ENCODE peak calls at places on chromosomes 5 and 9, in six cellular contexts. One of them, this sample, is unnamed.
A peak's percentile ranks its signal among the peaks of the same experiment; 100 is the strongest.

GRCh38 chr5:16863380-16864007 is 72.6 kb downstream of the MYO10 start:
- DNase-seq in PC-3: peak; percentile 66
- DNase-seq in neural progenitor cell: no peak
- DNase-seq in keratinocyte: no peak
- DNase-seq in colonic mucosa: no peak
- DNase-seq in endodermal cell: no peak
- DNase-seq in this sample: peak; percentile 30

GRCh38 chr9:1460143-1460769 is 410.1 kb downstream of the DMRT2 start:
- DNase-seq in PC-3: peak; percentile 47
- DNase-seq in neural progenitor cell: no peak
- DNase-seq in keratinocyte: no peak
- DNase-seq in colonic mucosa: peak; percentile 29
- DNase-seq in endodermal cell: peak; percentile 47
- DNase-seq in this sample: no peak

GRCh38 chr5:158777647-158778368 is 321.9 kb downstream of the EBF1 start:
- DNase-seq in PC-3: no peak
- DNase-seq in neural progenitor cell: no peak
- DNase-seq in keratinocyte: no peak
- DNase-seq in colonic mucosa: no peak
- DNase-seq in endodermal cell: no peak
- DNase-seq in this sample: no peak

GRCh38 chr5:59769832-59770231 is 123.7 kb downstream of the PDE4D start:
- DNase-seq in PC-3: peak; percentile 41
- DNase-seq in neural progenitor cell: no peak
- DNase-seq in keratinocyte: no peak
- DNase-seq in colonic mucosa: no peak
- DNase-seq in endodermal cell: no peak
- DNase-seq in this sample: no peak

GRCh38 chr9:84480071-84480470 is 139.5 kb upstream of the SLC28A3 start:
- DNase-seq in PC-3: no peak
- DNase-seq in neural progenitor cell: no peak
- DNase-seq in keratinocyte: no peak
- DNase-seq in colonic mucosa: no peak
- DNase-seq in endodermal cell: no peak
- DNase-seq in this sample: no peak

GRCh38 chr5:107781451-107781850 is 110.7 kb upstream of the EFNA5 start:
- DNase-seq in PC-3: peak; percentile 21
- DNase-seq in neural progenitor cell: no peak
- DNase-seq in keratinocyte: no peak
- DNase-seq in colonic mucosa: peak; percentile 52
- DNase-seq in endodermal cell: no peak
- DNase-seq in this sample: no peak

GRCh38 chr5:116002116-116002906 is 30.0 kb upstream of the ARL14EPL start:
- DNase-seq in PC-3: peak; percentile 43
- DNase-seq in neural progenitor cell: no peak
- DNase-seq in keratinocyte: no peak
- DNase-seq in colonic mucosa: no peak
- DNase-seq in endodermal cell: no peak
- DNase-seq in this sample: peak; percentile 58

GRCh38 chr5:69213513-69214215 is 21.0 kb upstream of the CDK7 start:
- DNase-seq in PC-3: peak; percentile 56
- DNase-seq in neural progenitor cell: no peak
- DNase-seq in keratinocyte: no peak
- DNase-seq in colonic mucosa: no peak
- DNase-seq in endodermal cell: no peak
- DNase-seq in this sample: peak; percentile 68

GRCh38 chr9:70902705-70903131 is 218.7 kb downstream of the TRPM3 start:
- DNase-seq in PC-3: peak; percentile 78
- DNase-seq in neural progenitor cell: no peak
- DNase-seq in keratinocyte: peak; percentile 91
- DNase-seq in colonic mucosa: no peak
- DNase-seq in endodermal cell: no peak
- DNase-seq in this sample: peak; percentile 91

GRCh38 chr5:38595149-38595725 is 38.8 kb upstream of the LIFR start:
- DNase-seq in PC-3: peak; percentile 44
- DNase-seq in neural progenitor cell: peak; percentile 3
- DNase-seq in keratinocyte: peak; percentile 35
- DNase-seq in colonic mucosa: no peak
- DNase-seq in endodermal cell: peak; percentile 58
- DNase-seq in this sample: peak; percentile 79

GRCh38 chr5:173806270-173807035 is 81.7 kb upstream of the CPEB4 start:
- DNase-seq in PC-3: peak; percentile 22
- DNase-seq in neural progenitor cell: no peak
- DNase-seq in keratinocyte: no peak
- DNase-seq in colonic mucosa: no peak
- DNase-seq in endodermal cell: no peak
- DNase-seq in this sample: no peak

GRCh38 chr9:4226331-4227250 is 73.3 kb downstream of the GLIS3 start:
- DNase-seq in PC-3: no peak
- DNase-seq in neural progenitor cell: no peak
- DNase-seq in keratinocyte: no peak
- DNase-seq in colonic mucosa: peak; percentile 56
- DNase-seq in endodermal cell: no peak
- DNase-seq in this sample: no peak

GRCh38 chr9:115442054-115442453 is 324.1 kb upstream of the TNC start:
- DNase-seq in PC-3: no peak
- DNase-seq in neural progenitor cell: no peak
- DNase-seq in keratinocyte: no peak
- DNase-seq in colonic mucosa: no peak
- DNase-seq in endodermal cell: no peak
- DNase-seq in this sample: peak; percentile 56

GRCh38 chr9:83056180-83056579 is 6.8 kb downstream of the RASEF start:
- DNase-seq in PC-3: peak; percentile 37
- DNase-seq in neural progenitor cell: no peak
- DNase-seq in keratinocyte: no peak
- DNase-seq in colonic mucosa: no peak
- DNase-seq in endodermal cell: no peak
- DNase-seq in this sample: no peak

GRCh38 chr5:180116441-180117377 is 45.1 kb upstream of the RNF130 start:
- DNase-seq in PC-3: peak; percentile 63
- DNase-seq in neural progenitor cell: peak; percentile 37
- DNase-seq in keratinocyte: no peak
- DNase-seq in colonic mucosa: no peak
- DNase-seq in endodermal cell: peak; percentile 65
- DNase-seq in this sample: no peak

GRCh38 chr5:163809480-163809879 is 304.1 kb downstream of the MAT2B start:
- DNase-seq in PC-3: no peak
- DNase-seq in neural progenitor cell: peak; percentile 17
- DNase-seq in keratinocyte: no peak
- DNase-seq in colonic mucosa: no peak
- DNase-seq in endodermal cell: peak; percentile 49
- DNase-seq in this sample: no peak

GRCh38 chr5:170246471-170246870 is 13.7 kb downstream of the C5orf58 start:
- DNase-seq in PC-3: no peak
- DNase-seq in neural progenitor cell: no peak
- DNase-seq in keratinocyte: no peak
- DNase-seq in colonic mucosa: no peak
- DNase-seq in endodermal cell: no peak
- DNase-seq in this sample: no peak

GRCh38 chr5:58542709-58543108 is 40.2 kb upstream of the RAB3C start:
- DNase-seq in PC-3: no peak
- DNase-seq in neural progenitor cell: peak; percentile 41
- DNase-seq in keratinocyte: no peak
- DNase-seq in colonic mucosa: no peak
- DNase-seq in endodermal cell: no peak
- DNase-seq in this sample: no peak

GRCh38 chr9:130946778-130947617 is 8.0 kb upstream of the FIBCD1 start:
- DNase-seq in PC-3: peak; percentile 81
- DNase-seq in neural progenitor cell: no peak
- DNase-seq in keratinocyte: peak; percentile 75
- DNase-seq in colonic mucosa: peak; percentile 81
- DNase-seq in endodermal cell: no peak
- DNase-seq in this sample: peak; percentile 41

GRCh38 chr5:151002250-151002649 is 18.1 kb upstream of the GPX3 start:
- DNase-seq in PC-3: peak; percentile 70
- DNase-seq in neural progenitor cell: peak; percentile 46
- DNase-seq in keratinocyte: no peak
- DNase-seq in colonic mucosa: peak; percentile 30
- DNase-seq in endodermal cell: peak; percentile 57
- DNase-seq in this sample: peak; percentile 82

GRCh38 chr9:96486351-96487029 is 36.5 kb downstream of the HABP4 start:
- DNase-seq in PC-3: peak; percentile 11
- DNase-seq in neural progenitor cell: no peak
- DNase-seq in keratinocyte: no peak
- DNase-seq in colonic mucosa: peak; percentile 23
- DNase-seq in endodermal cell: no peak
- DNase-seq in this sample: peak; percentile 93

GRCh38 chr9:96499257-96499656 is 49.3 kb downstream of the HABP4 start:
- DNase-seq in PC-3: no peak
- DNase-seq in neural progenitor cell: no peak
- DNase-seq in keratinocyte: no peak
- DNase-seq in colonic mucosa: no peak
- DNase-seq in endodermal cell: no peak
- DNase-seq in this sample: no peak

GRCh38 chr9:120925535-120926396 is 830 bp downstream of the TRAF1 start:
- DNase-seq in PC-3: peak; percentile 23
- DNase-seq in neural progenitor cell: no peak
- DNase-seq in keratinocyte: no peak
- DNase-seq in colonic mucosa: no peak
- DNase-seq in endodermal cell: no peak
- DNase-seq in this sample: peak; percentile 86

GRCh38 chr5:116382874-116383266 is 191.8 kb downstream of the SEMA6A start:
- DNase-seq in PC-3: no peak
- DNase-seq in neural progenitor cell: no peak
- DNase-seq in keratinocyte: no peak
- DNase-seq in colonic mucosa: no peak
- DNase-seq in endodermal cell: peak; percentile 50
- DNase-seq in this sample: no peak

GRCh38 chr5:108858959-108859358 is 111.3 kb downstream of the FER start:
- DNase-seq in PC-3: peak; percentile 15
- DNase-seq in neural progenitor cell: no peak
- DNase-seq in keratinocyte: no peak
- DNase-seq in colonic mucosa: no peak
- DNase-seq in endodermal cell: no peak
- DNase-seq in this sample: peak; percentile 44

DNA sequence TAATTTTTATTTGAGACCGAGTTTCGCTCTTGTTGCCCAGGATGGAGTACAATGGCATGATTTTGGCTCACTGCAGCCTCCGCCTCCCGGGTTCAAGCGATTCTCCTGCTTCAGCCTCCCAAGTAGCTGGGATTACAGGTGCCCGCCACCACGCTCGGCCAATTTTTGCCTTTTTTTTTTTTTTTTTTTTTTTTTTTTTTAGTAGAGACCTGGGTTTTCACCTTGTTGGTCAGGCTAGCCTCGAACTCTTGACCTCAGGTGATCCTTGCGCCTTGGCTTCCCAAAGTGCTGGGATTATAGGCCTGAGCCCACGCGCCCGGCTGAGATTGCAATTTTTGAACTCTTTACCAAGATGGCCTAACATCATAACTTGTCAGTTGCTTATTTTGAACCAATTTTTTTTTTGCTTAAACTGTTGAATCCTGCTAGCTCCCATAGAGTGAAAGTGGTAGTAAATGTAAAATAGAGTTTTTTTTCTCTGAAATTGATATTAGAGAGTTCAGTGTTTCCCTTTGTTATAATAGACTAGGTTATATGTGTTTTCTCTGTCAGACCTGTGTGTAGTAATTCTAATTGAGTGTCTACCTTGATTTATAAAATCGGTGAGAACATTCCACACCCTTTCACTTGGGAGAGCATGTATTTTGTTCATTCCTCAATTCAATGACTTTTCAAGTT is 3.8 kb downstream of the GPBP1 start:
- DNase-seq in PC-3: no peak
- DNase-seq in neural progenitor cell: no peak
- DNase-seq in keratinocyte: no peak
- DNase-seq in colonic mucosa: no peak
- DNase-seq in endodermal cell: no peak
- DNase-seq in this sample: no peak
- H3K9ac ChIP-seq in PC-3: peak overlapping the region; percentile 100
- H3K9ac ChIP-seq in neural progenitor cell: peak overlapping the region; percentile 0
- H3K9ac ChIP-seq in keratinocyte: peak overlapping the region; percentile 100
- H3K9ac ChIP-seq in colonic mucosa: no peak overlapping the region
- H3K9ac ChIP-seq in endodermal cell: no peak overlapping the region
- H3K9ac ChIP-seq in this sample: peak overlapping the region; percentile 100

DNA sequence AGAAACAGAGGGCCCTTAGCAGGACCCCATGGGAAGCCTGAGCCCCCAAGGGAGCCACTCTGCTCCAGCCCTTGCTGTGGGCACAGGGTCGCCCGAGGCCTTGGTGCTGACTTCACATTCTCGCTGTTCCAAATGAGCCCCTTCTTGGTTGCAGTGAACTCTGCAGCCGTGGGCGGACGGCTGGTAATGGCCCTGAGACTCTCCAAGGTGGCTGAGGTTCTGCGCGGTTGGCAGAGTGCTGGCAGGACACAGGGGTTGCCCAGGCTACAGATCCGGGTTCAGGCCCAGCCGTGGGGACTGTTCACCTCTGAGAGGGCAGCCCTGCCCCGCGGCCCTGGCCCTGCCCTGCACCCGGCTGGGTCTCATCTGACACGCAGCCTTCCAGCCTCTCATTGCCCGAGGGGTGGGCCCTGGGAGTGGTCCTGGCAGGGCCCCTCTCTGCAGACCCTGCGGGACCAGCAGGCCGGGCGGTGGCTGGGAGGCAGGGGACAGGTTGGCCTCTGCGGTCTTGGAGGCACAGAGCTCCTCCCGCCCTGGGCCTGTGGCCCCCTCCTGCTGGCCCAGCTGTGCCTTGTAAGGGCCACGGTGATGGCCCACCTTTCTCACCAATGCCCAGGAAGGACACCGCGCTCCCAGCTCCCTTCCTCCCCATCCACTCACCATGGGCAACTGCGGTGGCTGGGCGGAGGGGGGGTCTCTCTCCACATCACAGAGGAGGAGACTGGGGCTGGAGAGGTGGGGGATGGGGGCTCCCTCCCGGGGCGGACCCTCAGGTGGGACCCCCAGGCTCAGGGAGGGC is 51.6 kb downstream of the AHRR start:
- DNase-seq in PC-3: no peak
- DNase-seq in neural progenitor cell: no peak
- DNase-seq in keratinocyte: no peak
- DNase-seq in colonic mucosa: peak; percentile 13
- DNase-seq in endodermal cell: peak; percentile 64
- DNase-seq in this sample: no peak
- H3K4me3 ChIP-seq in PC-3: no peak overlapping the region
- H3K4me3 ChIP-seq in neural progenitor cell: peak overlapping the region; percentile 46
- H3K4me3 ChIP-seq in keratinocyte: no peak overlapping the region
- H3K4me3 ChIP-seq in colonic mucosa: no peak overlapping the region
- H3K4me3 ChIP-seq in endodermal cell: no peak overlapping the region
- H3K4me3 ChIP-seq in this sample: peak overlapping the region; percentile 71

GRCh38 chr5:1787472-1788047 is 12.1 kb downstream of the MRPL36 start:
- DNase-seq in PC-3: no peak
- DNase-seq in neural progenitor cell: no peak
- DNase-seq in keratinocyte: no peak
- DNase-seq in colonic mucosa: no peak
- DNase-seq in endodermal cell: no peak
- DNase-seq in this sample: no peak
- H3K4me1 ChIP-seq in PC-3: peaks cover 26% of the 10 kb centered on the region
- H3K4me1 ChIP-seq in neural progenitor cell: peaks cover 13% of the 10 kb centered on the region
- H3K4me1 ChIP-seq in keratinocyte: peaks cover 21% of the 10 kb centered on the region
- H3K4me1 ChIP-seq in colonic mucosa: no peaks in the 10 kb centered on the region
- H3K4me1 ChIP-seq in endodermal cell: no peaks in the 10 kb centered on the region
- H3K4me1 ChIP-seq in this sample: peaks cover 15% of the 10 kb centered on the region

DNA sequence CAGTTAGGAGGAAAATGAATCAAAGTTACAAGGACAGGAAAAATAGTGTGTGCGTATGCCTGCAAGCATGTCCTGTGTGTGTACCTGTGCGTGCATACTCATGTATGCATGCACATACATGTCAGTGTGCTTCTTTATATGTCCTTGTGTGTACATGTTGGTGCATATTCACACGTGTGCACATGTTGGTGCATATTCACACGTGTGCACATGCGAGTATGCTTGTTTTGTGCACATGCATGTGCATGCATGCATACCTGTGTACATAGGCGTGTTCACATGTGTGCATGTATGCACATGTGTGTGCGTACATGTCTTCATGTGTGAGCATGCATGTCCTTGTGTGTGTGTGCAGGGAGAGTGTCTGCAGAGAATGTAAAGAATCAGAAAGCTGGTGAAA is 72.2 kb upstream of the FCN2 start:
- DNase-seq in PC-3: no peak
- DNase-seq in neural progenitor cell: no peak
- DNase-seq in keratinocyte: no peak
- DNase-seq in colonic mucosa: no peak
- DNase-seq in endodermal cell: no peak
- DNase-seq in this sample: no peak
- H3K9ac ChIP-seq in PC-3: no peak overlapping the region
- H3K9ac ChIP-seq in neural progenitor cell: no peak overlapping the region
- H3K9ac ChIP-seq in keratinocyte: no peak overlapping the region
- H3K9ac ChIP-seq in colonic mucosa: no peak overlapping the region
- H3K9ac ChIP-seq in endodermal cell: no peak overlapping the region
- H3K9ac ChIP-seq in this sample: no peak overlapping the region

This sample was measured in adipocyte.